ENCODE peak calls at places on chromosomes 3 and 15, in ten cellular contexts. W is HT1080; F is fibroblast of lung; T is T-cell; R is pulmonary artery endothelial cell; K is AG08395; P is CD4-positive, alpha-beta T cell; N is lower lobe of right lung; S is stimulated activated CD8-positive, alpha-beta memory T cell treated with anti-CD3 and anti-CD28 coated beads, Interleukin-4, amount 100 ng/mL, for 1 hour; Z is nephron progenitor cell. M is an unnamed sample.

GRCh38 chr15:79606831-79607355 is 174.8 kb downstream of the MINAR1 start:
- DNase-seq in P (no peak), T (no peak), W (no peak), N (no peak), R (no peak), F (no peak), Z (no peak), S (no peak), K (no peak), M (no peak)

GRCh38 chr3:48564022-48564421 is 441 bp upstream of the UCN2 start:
- DNase-seq in T (no peak), R (peak; percentile 35), K (peak; percentile 95), S (peak; percentile 27), Z (no peak), P (no peak), F (peak; percentile 70), W (peak; percentile 95), N (peak; percentile 84), M (no peak)

GRCh38 chr3:188595890-188596376 is 442.0 kb downstream of the LPP start:
- DNase-seq in T (no peak), Z (no peak), F (peak; percentile 93), P (no peak), W (peak; percentile 64), R (no peak), N (no peak), S (no peak), K (peak; percentile 46), M (no peak)

GRCh38 chr3:124516333-124516732 is 213.9 kb upstream of the UMPS start:
- DNase-seq in F (no peak), P (no peak), W (no peak), T (no peak), S (no peak), N (no peak), Z (no peak), R (no peak), K (no peak), M (no peak)

GRCh38 chr15:61834076-61834697 is 226.1 kb downstream of the VPS13C start:
- DNase-seq in N (peak; percentile 81), S (peak; percentile 48), F (peak; percentile 62), W (peak; percentile 71), T (peak; percentile 41), Z (peak; percentile 90), R (peak; percentile 15), P (peak; percentile 64), K (peak; percentile 79), M (peak; percentile 30)

GRCh38 chr15:84826369-84826823 is 9.2 kb downstream of the ALPK3 start:
- DNase-seq in T (no peak), W (peak; percentile 41), P (no peak), K (peak; percentile 63), N (no peak), Z (no peak), F (peak; percentile 6), R (no peak), S (no peak), M (no peak)

GRCh38 chr3:72728958-72729467 is 119.2 kb downstream of the SHQ1 start:
- DNase-seq in P (no peak), R (no peak), K (no peak), W (no peak), S (no peak), T (no peak), N (no peak), Z (no peak), F (no peak), M (no peak)

GRCh38 chr3:49805367-49805782 is 2.3 kb downstream of the INKA1 start:
- DNase-seq in N (peak; percentile 79), S (no peak), R (peak; percentile 86), P (no peak), T (no peak), Z (no peak), W (no peak), K (peak; percentile 89), F (peak; percentile 21), M (no peak)

GRCh38 chr15:57676578-57676977 is 29.9 kb upstream of the POLR2M start:
- DNase-seq in W (no peak), T (no peak), N (no peak), P (no peak), S (no peak), Z (no peak), F (no peak), R (no peak), K (no peak), M (no peak)

M was measured in cerebellar nuclear complex.